ENCODE peak calls at places on chromosomes 2 and 18, in four cellular contexts. I, S, H and Z are unnamed samples.

GRCh38 chr2:10947005-10947440 is 35.3 kb downstream of the KCNF1 start:
- DNase-seq in H (peak; percentile 58), I (no peak), S (no peak), Z (peak; percentile 43)

GRCh38 chr2:75200140-75200985 is 1.0 kb upstream of the TACR1 start:
- DNase-seq in I (no peak), H (peak; percentile 56), S (no peak), Z (no peak)

GRCh38 chr2:127420039-127420864 is 2.0 kb downstream of the PROC start:
- DNase-seq in I (no peak), H (no peak), S (no peak), Z (no peak)

GRCh38 chr2:42314892-42315468 is 46.0 kb downstream of the COX7A2L start:
- DNase-seq in S (no peak), H (peak; percentile 92), I (no peak), Z (no peak)

GRCh38 chr2:28821295-28821958 is 10.8 kb downstream of the SPDYA start:
- DNase-seq in H (peak; percentile 43), S (peak; percentile 16), I (no peak), Z (peak; percentile 71)

GRCh38 chr18:56330381-56331115 is 307.8 kb downstream of the TXNL1 start:
- DNase-seq in H (no peak), S (no peak), I (no peak), Z (no peak)

GRCh38 chr2:46554381-46554780 is 75.0 kb downstream of the TMEM247 start:
- DNase-seq in I (no peak), S (no peak), H (no peak), Z (no peak)

GRCh38 chr2:215878476-215879063 is 134.8 kb downstream of the MREG start:
- DNase-seq in H (peak; percentile 34), S (no peak), I (no peak), Z (no peak)

GRCh38 chr2:187302146-187302545 is 145.9 kb downstream of the CALCRL start:
- DNase-seq in H (no peak), S (no peak), I (no peak), Z (no peak)

GRCh38 chr2:175025946-175026345 is 20.8 kb upstream of the CHN1 start:
- DNase-seq in H (no peak), S (no peak), I (no peak), Z (no peak)

GRCh38 chr2:54546925-54547324 is 90.8 kb downstream of the SPTBN1 start:
- DNase-seq in S (no peak), I (no peak), H (no peak), Z (no peak)

GRCh38 chr2:88729061-88729745 is 37.7 kb downstream of the RPIA start:
- DNase-seq in H (peak; percentile 77), S (no peak), I (no peak), Z (no peak)

GRCh38 chr2:44686561-44686960 is 254.9 kb upstream of the SIX3 start:
- DNase-seq in I (no peak), S (no peak), H (peak; percentile 50), Z (no peak)

GRCh38 chr2:25165992-25166618 is 2.3 kb downstream of the POMC start:
- DNase-seq in I (peak; percentile 5), S (no peak), H (no peak), Z (peak; percentile 71)

GRCh38 chr2:226583715-226584114 is 215.9 kb downstream of the IRS1 start:
- DNase-seq in S (no peak), H (peak; percentile 92), I (no peak), Z (no peak)

GRCh38 chr2:34652636-34653035 is 1053.5 kb upstream of the FAM98A start:
- DNase-seq in H (peak; percentile 3), S (no peak), I (no peak), Z (no peak)

GRCh38 chr2:126664234-126664633 is 8.3 kb downstream of the GYPC start:
- DNase-seq in S (no peak), H (no peak), I (no peak), Z (no peak)

GRCh38 chr2:204705243-204705971 is 160.1 kb downstream of the PARD3B start:
- DNase-seq in S (no peak), I (no peak), H (no peak), Z (no peak)

GRCh38 chr2:165874445-165875039 is 79.0 kb downstream of the TTC21B start:
- DNase-seq in I (no peak), H (peak; percentile 55), S (no peak), Z (no peak)

GRCh38 chr2:236205867-236206645 is 37.9 kb upstream of the GBX2 start:
- DNase-seq in S (no peak), H (no peak), I (no peak), Z (no peak)

GRCh38 chr2:183390109-183390508 is 265.9 kb downstream of the NUP35 start:
- DNase-seq in S (no peak), H (no peak), I (no peak), Z (no peak)

GRCh38 chr2:42809876-42810125 is 17.4 kb upstream of the HAAO start:
- DNase-seq in S (no peak), H (peak; percentile 88), I (no peak), Z (no peak)

GRCh38 chr2:179440642-179441251 is 176.1 kb upstream of the SESTD1 start:
- DNase-seq in H (peak; percentile 33), S (no peak), I (no peak), Z (no peak)

GRCh38 chr2:41194235-41194634 is 742.3 kb upstream of the SLC8A1 start:
- DNase-seq in I (no peak), S (no peak), H (peak; percentile 43), Z (no peak)

GRCh38 chr18:23578891-23579653 is 7.2 kb downstream of the NPC1 start:
- DNase-seq in I (no peak), H (peak; percentile 22), S (no peak), Z (no peak)

GRCh38 chr2:118905206-118905605 is 36.8 kb upstream of the MARCO start:
- DNase-seq in I (no peak), H (no peak), S (no peak), Z (no peak)

GRCh38 chr2:27020337-27020948 is 12.3 kb upstream of the TMEM214 start:
- DNase-seq in I (no peak), S (no peak), H (no peak), Z (no peak)

GRCh38 chr2:11938196-11938595 is 191.8 kb downstream of the LPIN1 start:
- DNase-seq in S (no peak), I (peak; percentile 2), H (no peak), Z (no peak)

GRCh38 chr2:130337735-130338325 is 4.9 kb upstream of the IMP4 start:
- DNase-seq in H (peak; percentile 72), S (no peak), I (no peak), Z (no peak)

GRCh38 chr18:63637703-63638102 is 6.4 kb downstream of the SERPINB4 start:
- DNase-seq in I (no peak), H (no peak), S (no peak), Z (no peak)

GRCh38 chr2:219442206-219443015 is 7.8 kb downstream of the SPEG start:
- DNase-seq in S (no peak), H (peak; percentile 24), I (no peak), Z (no peak)

GRCh38 chr2:240151477-240152031 is 11.1 kb upstream of the OTOS start:
- DNase-seq in H (no peak), S (no peak), I (no peak), Z (no peak)